ENCODE peak calls at places on chromosomes 6 and 20, in nine cellular contexts. E is ecto neural progenitor cell; V is transverse colon; W is stimulated activated CD4-positive, alpha-beta T cell treated with anti-CD3 and anti-CD28 coated beads, Interleukin-4, amount 100 ng/mL, for 48 hours; C is CD8-positive, alpha-beta memory T cell; R is SK-MEL-5; Y is cardiac muscle cell; F is A172; X is effector CD8-positive, alpha-beta T cell. H is an unnamed sample.

GRCh38 chr6:23202207-23202606 is 632.8 kb downstream of the HDGFL1 start:
- DNase-seq in E (no peak), V (no peak), W (no peak), C (no peak), R (no peak), Y (no peak), F (no peak), X (no peak), H (no peak)

GRCh38 chr6:29502597-29502996 is 14.8 kb upstream of the MAS1L start:
- DNase-seq in E (no peak), V (no peak), W (no peak), C (no peak), R (no peak), Y (no peak), F (peak), X (no peak), H (no peak)

GRCh38 chr20:36613974-36614373 is 8.4 kb downstream of the RAB5IF start:
- DNase-seq in E (no peak), V (peak), W (no peak), C (no peak), R (no peak), Y (no peak), F (no peak), X (no peak), H (peak)

GRCh38 chr6:105771313-105771970 is 314.7 kb upstream of the PRDM1 start:
- DNase-seq in E (no peak), V (no peak), W (no peak), C (no peak), R (no peak), Y (no peak), F (no peak), X (no peak), H (no peak)

GRCh38 chr6:26199057-26199772 is 112.0 kb downstream of the HFE start:
- DNase-seq in E (peak), V (peak), W (peak), C (peak), R (peak), Y (peak), F (peak), X (peak), H (peak)

GRCh38 chr6:167094436-167094819 is 28.5 kb upstream of the CCR6 start:
- DNase-seq in E (peak), V (no peak), W (no peak), C (no peak), R (no peak), Y (peak), F (no peak), X (no peak), H (no peak)

GRCh38 chr20:32820698-32821378 is 1.1 kb downstream of the MAPRE1 start:
- DNase-seq in E (no peak), V (peak), W (peak), C (no peak), R (peak), Y (no peak), F (peak), X (no peak), H (no peak)

GRCh38 chr6:35302604-35303218 is 5.1 kb downstream of the DEF6 start:
- DNase-seq in E (no peak), V (peak), W (peak), C (peak), R (peak), Y (peak), F (peak), X (peak), H (no peak)

GRCh38 chr6:127980996-127981395 is 80.1 kb upstream of the THEMIS start:
- DNase-seq in E (no peak), V (no peak), W (no peak), C (no peak), R (peak), Y (no peak), F (no peak), X (no peak), H (no peak)

GRCh38 chr20:40331249-40331648 is 357.8 kb downstream of the MAFB start:
- DNase-seq in E (no peak), V (no peak), W (no peak), C (no peak), R (no peak), Y (no peak), F (no peak), X (no peak), H (no peak)

GRCh38 chr6:18053071-18053475 is 65.6 kb upstream of the KIF13A start:
- DNase-seq in E (no peak), V (no peak), W (no peak), C (no peak), R (no peak), Y (no peak), F (no peak), X (no peak), H (no peak)

H was measured in upper lobe of right lung.